ENCODE peak calls at places on chromosome 10, in four cellular contexts. G, D, F and U are unnamed samples.

GRCh38 chr10:59376817-59377340 is 14.5 kb upstream of the FAM13C start:
- DNase-seq in D (no peak), G (no peak), F (no peak), U (no peak)

GRCh38 chr10:69826789-69827532 is 25.3 kb downstream of the COL13A1 start:
- DNase-seq in F (no peak), G (no peak), D (no peak), U (no peak)

GRCh38 chr10:20105931-20106330 is 289.7 kb downstream of the PLXDC2 start:
- DNase-seq in F (no peak), G (no peak), D (no peak), U (no peak)

GRCh38 chr10:1738950-1739349 is 1.6 kb upstream of the ADARB2 start:
- DNase-seq in G (no peak), D (no peak), F (no peak), U (no peak)

GRCh38 chr10:119413738-119414611 is 128.5 kb downstream of the RGS10 start:
- DNase-seq in D (no peak), F (no peak), G (peak; percentile 53), U (no peak)

GRCh38 chr10:17075510-17075909 is 54.1 kb downstream of the CUBN start:
- DNase-seq in D (peak; percentile 87), G (no peak), F (no peak), U (no peak)

GRCh38 chr10:71766717-71767419 is 6.5 kb downstream of the VSIR start:
- DNase-seq in F (no peak), G (peak; percentile 88), D (peak; percentile 59), U (no peak)

GRCh38 chr10:36721851-36722250 is 403.5 kb upstream of the ANKRD30A start:
- DNase-seq in D (no peak), G (no peak), F (no peak), U (no peak)

GRCh38 chr10:84329094-84329611 is 764 bp downstream of the CCSER2 start:
- DNase-seq in D (no peak), G (no peak), F (peak; percentile 69), U (peak; percentile 14)

GRCh38 chr10:84654671-84655070 is 326.3 kb downstream of the CCSER2 start:
- DNase-seq in G (no peak), F (no peak), D (no peak), U (no peak)

GRCh38 chr10:69716711-69717560 is 84.8 kb upstream of the COL13A1 start:
- DNase-seq in D (no peak), F (peak; percentile 66), G (peak; percentile 34), U (peak; percentile 35)

GRCh38 chr10:89217057-89217990 is 10.2 kb upstream of the CH25H start:
- DNase-seq in F (peak; percentile 68), G (peak; percentile 73), D (peak; percentile 32), U (peak; percentile 51)

GRCh38 chr10:79970062-79970461 is 21.2 kb upstream of the SFTPD start:
- DNase-seq in F (no peak), G (no peak), D (no peak), U (no peak)

GRCh38 chr10:95391570-95392249 is 100.9 kb upstream of the PDLIM1 start:
- DNase-seq in D (no peak), F (no peak), G (no peak), U (no peak)

GRCh38 chr10:21334891-21335696 is 190.4 kb downstream of the SKIDA1 start:
- DNase-seq in D (no peak), F (no peak), G (peak; percentile 31), U (no peak)

GRCh38 chr10:86289577-86289868 is 77.1 kb downstream of the GRID1 start:
- DNase-seq in F (no peak), G (no peak), D (no peak), U (no peak)

GRCh38 chr10:90964781-90965462 is 44.0 kb upstream of the ANKRD1 start:
- DNase-seq in F (no peak), D (no peak), G (no peak), U (no peak)